ENCODE peak calls at places on chromosomes 6 and 20, in eight cellular contexts. R, W, U, A, P, K, D and N are unnamed samples.

GRCh38 chr6:42279966-42280629 is 62.4 kb upstream of the MRPS10 start:
- DNase-seq in W (no peak), U (no peak), D (no peak), A (no peak), R (peak; percentile 55), P (no peak), K (peak; percentile 63), N (no peak)

GRCh38 chr20:1830240-1830639 is 65.0 kb upstream of the SIRPA start:
- DNase-seq in U (no peak), A (no peak), K (peak; percentile 79), R (peak; percentile 95), D (peak; percentile 56), P (peak; percentile 91), W (peak; percentile 76), N (no peak)

GRCh38 chr20:10671850-10672578 is 1.8 kb downstream of the JAG1 start:
- DNase-seq in D (no peak), R (peak; percentile 73), K (peak; percentile 89), W (no peak), U (no peak), A (peak; percentile 61), P (no peak), N (no peak)

GRCh38 chr6:146950351-146950835 is 253.8 kb upstream of the STXBP5 start:
- DNase-seq in D (no peak), A (peak; percentile 11), K (no peak), R (peak; percentile 16), W (no peak), P (no peak), U (no peak), N (no peak)

GRCh38 chr20:58747400-58747672 is 54.7 kb downstream of the NPEPL1 start:
- DNase-seq in A (no peak), R (no peak), D (no peak), P (no peak), K (no peak), U (no peak), W (no peak), N (no peak)

GRCh38 chr20:24779886-24780285 is 169.2 kb upstream of the CST7 start:
- DNase-seq in D (no peak), P (no peak), A (no peak), K (peak; percentile 26), R (no peak), U (peak; percentile 20), W (no peak), N (no peak)

GRCh38 chr6:116447496-116448011 is 13.6 kb upstream of the CALHM6 start:
- DNase-seq in W (peak; percentile 86), K (no peak), P (peak; percentile 100), A (no peak), R (peak; percentile 99), U (no peak), D (no peak), N (no peak)

GRCh38 chr20:45341579-45341938 is 6.7 kb downstream of the SDC4 start:
- DNase-seq in D (no peak), A (no peak), R (no peak), U (no peak), K (no peak), P (no peak), W (no peak), N (no peak)

GRCh38 chr20:60892095-60892813 is 359.8 kb upstream of the CDH4 start:
- DNase-seq in P (no peak), K (no peak), A (no peak), U (no peak), R (no peak), W (no peak), D (no peak), N (no peak)

GRCh38 chr6:71291991-71292390 is 3.4 kb downstream of the OGFRL1 start:
- DNase-seq in K (no peak), A (no peak), U (no peak), R (no peak), D (no peak), W (no peak), P (no peak), N (no peak)

GRCh38 chr6:123715243-123715863 is 78.6 kb upstream of the TRDN start:
- DNase-seq in A (peak; percentile 43), P (no peak), R (peak; percentile 63), W (peak; percentile 1), U (no peak), D (peak; percentile 17), K (no peak), N (peak; percentile 9)

GRCh38 chr20:517221-517620 is 26.4 kb downstream of the CSNK2A1 start:
- DNase-seq in W (no peak), U (no peak), D (no peak), K (no peak), R (peak; percentile 28), A (no peak), P (no peak), N (no peak)

GRCh38 chr6:127403636-127404035 is 55.6 kb downstream of the KIAA0408 start:
- DNase-seq in R (no peak), A (no peak), U (no peak), W (no peak), D (no peak), K (no peak), P (no peak), N (no peak)

GRCh38 chr20:58192567-58192966 is 35.9 kb downstream of the ANKRD60 start:
- DNase-seq in P (no peak), U (no peak), K (no peak), A (peak; percentile 48), W (no peak), R (no peak), D (no peak), N (no peak)

GRCh38 chr6:90846824-90847223 is 260.0 kb upstream of the MAP3K7 start:
- DNase-seq in K (no peak), R (no peak), W (no peak), D (no peak), U (no peak), P (no peak), A (no peak), N (no peak)

DNA sequence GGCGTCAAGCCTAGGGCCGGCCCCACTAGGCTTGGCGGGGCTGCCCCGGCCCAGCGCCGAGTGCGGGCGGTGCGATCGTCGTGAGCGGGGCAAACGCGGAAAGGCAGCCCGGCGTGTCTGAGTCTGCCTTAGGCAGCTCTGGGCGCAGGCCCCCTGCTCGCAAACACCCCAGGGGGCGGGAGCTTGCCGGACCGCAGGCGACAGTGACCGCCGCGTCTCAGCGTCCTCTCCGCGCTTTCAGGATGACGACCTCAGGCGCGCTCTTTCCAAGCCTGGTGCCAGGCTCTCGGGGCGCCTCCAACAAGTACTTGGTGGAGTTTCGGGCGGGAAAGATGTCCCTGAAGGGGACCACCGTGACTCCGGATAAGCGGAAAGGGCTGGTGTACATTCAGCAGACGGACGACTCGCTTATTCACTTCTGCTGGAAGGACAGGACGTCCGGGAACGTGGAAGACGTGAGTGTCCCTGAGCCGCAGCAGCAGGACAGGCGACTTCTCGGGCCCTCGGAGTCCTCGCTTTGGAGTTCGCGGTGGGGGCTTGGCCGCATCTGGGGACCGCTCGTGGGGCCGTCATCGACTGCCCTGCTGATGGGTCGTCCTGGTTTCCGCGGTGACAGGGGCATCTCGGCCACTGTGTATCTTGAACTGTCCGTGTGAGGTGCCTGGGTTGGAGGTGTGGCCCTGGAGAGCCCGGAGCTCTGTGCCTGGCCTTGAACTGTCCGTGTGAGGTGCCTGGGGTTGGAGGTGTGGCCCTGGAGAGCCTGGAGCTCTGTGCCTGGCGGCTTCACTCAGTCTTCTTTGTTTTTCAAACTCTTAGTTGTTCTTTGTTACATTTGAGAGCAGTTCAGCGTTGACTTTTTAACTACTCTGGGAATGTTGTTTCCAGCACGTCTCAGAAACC is 780 bp downstream of the ADRM1 start:
- DNase-seq in R (peak; percentile 7), P (no peak), K (no peak), U (peak; percentile 76), A (no peak), W (no peak), D (peak; percentile 27), N (peak; percentile 16)
- TF ChIP-seq CTCF in R (no peak), P (no peak), K (no peak), U (no peak), A (no peak), W (no peak), D (no peak), N (no peak)

GRCh38 chr20:63177134-63177784 is 38.7 kb downstream of the YTHDF1 start:
- DNase-seq in R (no peak), U (no peak), A (no peak), P (no peak), W (no peak), K (peak; percentile 44), D (no peak), N (peak; percentile 56)
- TF ChIP-seq CTCF in R (no peak), U (no peak), A (peak; percentile 16), P (no peak), W (no peak), K (no peak), D (no peak), N (no peak)

GRCh38 chr20:57080796-57081195 is 185.6 kb downstream of the BMP7 start:
- DNase-seq in P (no peak), K (no peak), D (no peak), R (no peak), A (no peak), W (no peak), U (no peak), N (no peak)
- TF ChIP-seq CTCF in P (peak; percentile 69), K (no peak), D (no peak), R (no peak), A (no peak), W (peak; percentile 51), U (no peak), N (peak; percentile 39)

DNA sequence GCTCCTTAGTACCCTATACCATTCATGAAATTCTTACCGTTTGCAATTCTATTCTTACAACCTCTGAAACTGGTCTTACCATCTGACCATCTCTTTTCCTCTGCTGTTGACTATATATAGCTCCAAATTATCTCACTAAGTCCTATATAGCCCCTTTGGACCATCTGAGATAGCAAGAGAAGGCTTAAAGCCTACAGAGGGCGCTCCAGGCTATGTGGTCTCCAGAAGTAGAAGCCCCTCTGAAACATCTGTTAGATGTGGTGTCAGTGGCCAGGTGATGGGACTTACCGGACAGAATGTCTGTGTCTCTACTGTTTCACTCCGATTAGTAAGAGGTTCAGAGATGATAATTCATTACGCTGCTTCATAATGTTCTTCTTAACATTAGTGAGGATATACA is 140.7 kb upstream of the BMP2 start:
- DNase-seq in K (no peak), R (no peak), D (peak; percentile 3), A (no peak), P (no peak), U (no peak), W (no peak), N (no peak)
- TF ChIP-seq CTCF in K (no peak), R (no peak), D (no peak), A (no peak), P (no peak), U (no peak), W (no peak), N (no peak)

GRCh38 chr6:5671604-5672559 is 334.8 kb downstream of the NRN1 start:
- DNase-seq in P (no peak), D (no peak), W (no peak), U (no peak), R (no peak), A (no peak), K (peak; percentile 56), N (no peak)
- TF ChIP-seq CTCF in P (no peak), D (peak; percentile 12), W (no peak), U (no peak), R (no peak), A (no peak), K (no peak), N (no peak)

GRCh38 chr6:33702345-33702977 is 9.0 kb downstream of the UQCC2 start:
- DNase-seq in R (peak; percentile 64), D (peak; percentile 65), P (peak; percentile 55), A (peak; percentile 40), W (no peak), U (peak; percentile 55), K (no peak), N (no peak)
- TF ChIP-seq CTCF in R (peak; percentile 68), D (peak; percentile 68), P (peak; percentile 83), A (no peak), W (peak; percentile 73), U (peak; percentile 77), K (peak; percentile 37), N (peak; percentile 63)